ENCODE peak calls at places on chromosomes 1 and 21, in four cellular contexts. V is GM12878, K is HCT116, Z is H1. U is an unnamed sample.
A peak's percentile ranks its signal among the peaks of the same experiment; 100 is the strongest.

GRCh38 chr1:162905174-162905573 is 44.2 kb upstream of the CCDC190 start:
- DNase-seq in K (no peak), V (no peak), Z (no peak), U (no peak)

GRCh38 chr1:1204998-1205768 is 1.2 kb downstream of the TNFRSF18 start:
- DNase-seq in Z (no peak), V (no peak), K (no peak), U (no peak)

GRCh38 chr21:46448108-46448507 is 10.6 kb upstream of the DIP2A start:
- DNase-seq in K (no peak), V (no peak), Z (no peak), U (no peak)

GRCh38 chr1:228367798-228368791 is 38.5 kb downstream of the TRIM11 start:
- DNase-seq in Z (no peak), V (no peak), K (no peak), U (peak; percentile 96)

GRCh38 chr1:171254859-171255258 is 6.6 kb downstream of the FMO1 start:
- DNase-seq in Z (no peak), V (no peak), K (no peak), U (no peak)

GRCh38 chr1:155859881-155860841 is 794 bp downstream of the SYT11 start:
- DNase-seq in V (no peak), Z (peak; percentile 71), K (no peak), U (peak; percentile 81)

GRCh38 chr1:213987876-213988638 is at the start of gene PROX1:
- DNase-seq in Z (peak; percentile 82), V (no peak), K (no peak), U (peak; percentile 14)

GRCh38 chr1:167555971-167556714 is 2.6 kb upstream of the CREG1 start:
- DNase-seq in Z (peak; percentile 87), K (peak; percentile 79), V (no peak), U (peak; percentile 82)

GRCh38 chr1:2811526-2811905 is 10.0 kb upstream of the TTC34 start:
- DNase-seq in V (no peak), K (no peak), Z (no peak), U (no peak)

GRCh38 chr1:182015360-182015759 is 46.2 kb downstream of the ZNF648 start:
- DNase-seq in K (no peak), Z (no peak), V (no peak), U (peak; percentile 27)

GRCh38 chr1:28067523-28068090 is 20.8 kb downstream of the EYA3 start:
- DNase-seq in V (no peak), K (no peak), Z (no peak), U (no peak)

GRCh38 chr1:3158329-3158728 is 89.3 kb downstream of the PRDM16 start:
- DNase-seq in V (no peak), K (no peak), Z (no peak), U (no peak)

GRCh38 chr1:44031051-44031899 is at the start of gene SLC6A9:
- DNase-seq in V (no peak), K (no peak), Z (peak; percentile 79), U (peak; percentile 84)

GRCh38 chr1:43348809-43349593 is 9.8 kb upstream of the CDC20 start:
- DNase-seq in V (no peak), K (peak; percentile 85), Z (peak; percentile 99), U (peak; percentile 37)

GRCh38 chr21:42509239-42509638 is 4.4 kb upstream of the SLC37A1 start:
- DNase-seq in K (no peak), Z (no peak), V (no peak), U (no peak)

GRCh38 chr1:46802081-46802480 is 3.2 kb downstream of the CYP4B1 start:
- DNase-seq in K (no peak), V (no peak), Z (no peak), U (no peak)

GRCh38 chr1:69175078-69175477 is 392.6 kb upstream of the LRRC7 start:
- DNase-seq in K (no peak), V (no peak), Z (no peak), U (no peak)
- TF ChIP-seq EGR1 in K (no peak), V (no peak), Z (no peak), U (no peak)

DNA sequence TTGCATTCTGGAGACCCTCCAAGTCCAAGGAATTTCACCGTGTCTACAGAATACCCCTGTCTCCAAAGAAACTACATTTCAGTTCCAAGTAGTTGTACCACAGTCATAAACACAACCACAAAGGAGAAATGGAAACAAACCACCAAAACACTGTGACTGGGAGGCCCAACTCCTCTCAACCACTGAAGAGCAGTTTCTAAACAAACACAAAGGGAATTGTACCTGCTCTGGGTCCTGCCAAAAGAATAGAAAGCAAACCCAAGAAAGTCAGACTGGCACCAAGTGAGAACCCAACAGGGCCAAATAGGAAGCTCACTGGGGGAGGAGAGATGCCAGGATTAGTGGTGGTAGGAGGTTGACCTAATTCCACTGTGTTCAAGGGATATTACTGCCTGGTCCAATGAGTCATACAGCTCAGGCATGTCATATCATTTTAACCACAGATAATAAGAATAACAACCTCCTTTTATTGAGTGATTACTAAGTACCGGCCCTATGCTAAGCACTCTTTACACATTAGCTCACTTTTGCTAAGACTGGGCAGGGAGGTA is 123.9 kb upstream of the PPP2R5A start:
- DNase-seq in Z (no peak), V (peak; percentile 25), K (peak; percentile 13), U (peak; percentile 45)
- TF ChIP-seq EGR1 in Z (no peak), V (no peak), K (no peak), U (no peak)

GRCh38 chr1:38938722-38939260 is 2.8 kb downstream of the RHBDL2 start:
- DNase-seq in Z (no peak), K (no peak), V (no peak), U (no peak)
- TF ChIP-seq EGR1 in Z (no peak), K (no peak), V (no peak), U (no peak)

GRCh38 chr1:159200759-159201158 is 3.9 kb upstream of the ACKR1 start:
- DNase-seq in Z (no peak), V (no peak), K (no peak), U (peak; percentile 27)
- TF ChIP-seq EGR1 in Z (no peak), V (no peak), K (no peak), U (no peak)

GRCh38 chr1:202577381-202577780 is 132.9 kb downstream of the SYT2 start:
- DNase-seq in V (no peak), Z (no peak), K (no peak), U (peak; percentile 46)
- TF ChIP-seq EGR1 in V (no peak), Z (no peak), K (no peak), U (no peak)

GRCh38 chr1:26677306-26678115 is 18.3 kb upstream of the ARID1A start:
- DNase-seq in V (peak; percentile 87), Z (peak; percentile 58), K (peak; percentile 94), U (peak; percentile 52)
- TF ChIP-seq EGR1 in V (no peak), Z (no peak), K (no peak), U (no peak)